ENCODE peak calls at places on chromosomes 12 and 14, in four cellular contexts. Z is MM.1S, O is HepG2, B is left lung. N is an unnamed sample.

GRCh38 chr12:80892597-80893445 is 44.9 kb downstream of the LIN7A start:
- DNase-seq in Z (no peak), B (no peak), O (no peak), N (no peak)

GRCh38 chr12:78698747-78699146 is 165.8 kb upstream of the SYT1 start:
- DNase-seq in O (no peak), Z (no peak), B (no peak), N (peak; percentile 11)

GRCh38 chr12:111361717-111362576 is 6.9 kb downstream of the PHETA1 start:
- DNase-seq in O (peak; percentile 39), Z (no peak), B (peak; percentile 79), N (peak; percentile 61)

GRCh38 chr12:126243814-126244213 is 1178.6 kb downstream of the AACS start:
- DNase-seq in Z (no peak), B (no peak), O (no peak), N (no peak)

GRCh38 chr12:64813733-64814132 is 10.7 kb upstream of the TBC1D30 start:
- DNase-seq in O (no peak), Z (no peak), B (no peak), N (no peak)

GRCh38 chr12:102298022-102298421 is 100.4 kb upstream of the PMCH start:
- DNase-seq in Z (no peak), B (no peak), O (no peak), N (no peak)

GRCh38 chr12:22271036-22271435 is 63.5 kb downstream of the ST8SIA1 start:
- DNase-seq in Z (no peak), O (no peak), B (no peak), N (no peak)

GRCh38 chr12:5499566-5500325 is 67.8 kb downstream of the NTF3 start:
- DNase-seq in B (no peak), Z (no peak), O (no peak), N (no peak)

GRCh38 chr14:64423987-64424386 is 35.8 kb downstream of the MTHFD1 start:
- DNase-seq in O (no peak), Z (no peak), B (no peak), N (no peak)

GRCh38 chr12:32074432-32074831 is 32.2 kb upstream of the BICD1 start:
- DNase-seq in O (no peak), B (no peak), Z (no peak), N (no peak)

GRCh38 chr14:87994974-87995373 is 2.0 kb upstream of the GALC start:
- DNase-seq in B (no peak), Z (no peak), O (peak; percentile 13), N (no peak)

GRCh38 chr12:94057262-94058151 is 90.9 kb upstream of the PLXNC1 start:
- DNase-seq in B (no peak), Z (no peak), O (peak; percentile 86), N (no peak)

GRCh38 chr14:74333909-74334308 is 14.4 kb upstream of the VRTN start:
- DNase-seq in O (no peak), B (no peak), Z (no peak), N (no peak)

GRCh38 chr12:21934173-21934572 is 7.1 kb downstream of the ABCC9 start:
- DNase-seq in Z (no peak), O (no peak), B (no peak), N (no peak)

GRCh38 chr12:127785535-127785934 is 481.4 kb upstream of the TMEM132C start:
- DNase-seq in Z (no peak), O (no peak), B (no peak), N (no peak)

GRCh38 chr12:32535260-32535999 is 136.1 kb downstream of the FGD4 start:
- DNase-seq in O (peak; percentile 33), B (peak; percentile 90), Z (peak; percentile 79), N (peak; percentile 65)

GRCh38 chr14:34172477-34173368 is 221.8 kb upstream of the EGLN3 start:
- DNase-seq in Z (no peak), B (no peak), O (no peak), N (no peak)

GRCh38 chr14:75981426-75981825 is 369 bp downstream of the TGFB3 start:
- DNase-seq in O (peak; percentile 18), B (no peak), Z (peak; percentile 19), N (no peak)

GRCh38 chr12:96223411-96224218 is 29.4 kb downstream of the ELK3 start:
- DNase-seq in O (no peak), B (no peak), Z (no peak), N (no peak)

GRCh38 chr14:96304956-96305355 is 48.9 kb downstream of the BDKRB1 start:
- DNase-seq in B (no peak), O (no peak), Z (no peak), N (peak; percentile 6)

GRCh38 chr12:122190842-122191668 is 8.1 kb downstream of the LRRC43 start:
- DNase-seq in O (peak; percentile 60), B (no peak), Z (peak; percentile 46), N (peak; percentile 86)

GRCh38 chr14:36408388-36408787 is 88.0 kb upstream of the MBIP start:
- DNase-seq in B (no peak), O (no peak), Z (no peak), N (no peak)

DNA sequence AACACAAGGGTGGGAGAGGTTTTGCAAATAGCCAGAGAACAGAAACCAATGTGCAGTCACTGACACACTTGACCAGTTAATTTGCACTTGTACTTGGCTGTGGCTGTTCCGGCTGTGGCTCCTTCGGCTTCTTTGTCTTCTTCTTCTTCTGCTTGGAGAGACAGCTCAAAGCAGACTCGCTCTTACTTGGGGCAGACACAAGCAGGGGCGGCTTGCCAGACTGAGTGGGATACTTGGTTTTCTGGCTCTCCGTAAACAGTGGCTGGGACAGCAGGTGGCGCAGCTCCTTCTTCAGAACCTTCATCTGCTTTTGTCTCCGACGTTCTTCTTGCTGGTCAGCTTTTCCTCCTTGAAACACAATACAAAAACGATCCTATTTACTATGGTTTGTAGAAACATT is 25.0 kb downstream of the OTUB2 start:
- DNase-seq in Z (no peak), B (no peak), O (no peak), N (peak; percentile 38)
- TF ChIP-seq CTCF in Z (no peak), B (no peak), O (peak; percentile 60), N (peak; percentile 26)

DNA sequence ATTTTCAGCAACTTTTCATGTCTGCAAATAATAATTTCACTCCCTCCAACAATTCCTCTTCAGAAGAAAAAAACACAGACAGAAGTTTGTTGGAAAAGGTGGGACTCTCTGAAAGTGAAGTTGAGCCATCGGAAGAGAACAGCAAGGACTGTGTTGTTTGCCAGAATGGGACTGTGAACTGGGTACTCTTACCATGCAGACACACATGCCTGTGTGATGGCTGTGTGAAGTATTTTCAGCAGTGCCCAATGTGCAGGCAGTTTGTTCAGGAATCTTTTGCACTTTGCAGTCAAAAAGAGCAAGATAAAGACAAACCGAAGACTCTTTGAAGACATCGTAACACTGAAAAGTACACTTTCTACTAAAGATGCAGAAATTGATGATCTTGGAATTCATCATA is 28.3 kb downstream of the CGRRF1 start:
- DNase-seq in Z (no peak), B (no peak), O (peak; percentile 85), N (no peak)
- TF ChIP-seq CTCF in Z (no peak), B (no peak), O (no peak), N (no peak)

GRCh38 chr14:61350871-61351270 is 29.5 kb downstream of the PRKCH start:
- DNase-seq in Z (no peak), B (no peak), O (no peak), N (no peak)

GRCh38 chr14:61357118-61357517 is 35.7 kb downstream of the PRKCH start:
- DNase-seq in O (no peak), B (no peak), Z (no peak), N (no peak)

GRCh38 chr14:61351457-61351856 is 30.1 kb downstream of the PRKCH start:
- DNase-seq in Z (no peak), O (no peak), B (no peak), N (no peak)

GRCh38 chr14:61358812-61359211 is 37.4 kb downstream of the PRKCH start:
- DNase-seq in Z (no peak), O (no peak), B (no peak), N (no peak)

GRCh38 chr14:61355892-61356325 is 34.5 kb downstream of the PRKCH start:
- DNase-seq in Z (no peak), B (no peak), O (peak; percentile 1), N (peak; percentile 85)
- TF ChIP-seq CTCF in Z (no peak), B (no peak), O (no peak), N (no peak)

GRCh38 chr14:53147893-53148292 is 5.2 kb downstream of the DDHD1 start:
- DNase-seq in B (no peak), Z (peak; percentile 25), O (no peak), N (no peak)
- TF ChIP-seq CTCF in B (no peak), Z (no peak), O (no peak), N (no peak)

GRCh38 chr14:68510951-68511726 is 281.7 kb downstream of the ZFP36L1 start:
- DNase-seq in B (no peak), Z (no peak), O (no peak), N (no peak)
- TF ChIP-seq CTCF in B (no peak), Z (no peak), O (no peak), N (no peak)

DNA sequence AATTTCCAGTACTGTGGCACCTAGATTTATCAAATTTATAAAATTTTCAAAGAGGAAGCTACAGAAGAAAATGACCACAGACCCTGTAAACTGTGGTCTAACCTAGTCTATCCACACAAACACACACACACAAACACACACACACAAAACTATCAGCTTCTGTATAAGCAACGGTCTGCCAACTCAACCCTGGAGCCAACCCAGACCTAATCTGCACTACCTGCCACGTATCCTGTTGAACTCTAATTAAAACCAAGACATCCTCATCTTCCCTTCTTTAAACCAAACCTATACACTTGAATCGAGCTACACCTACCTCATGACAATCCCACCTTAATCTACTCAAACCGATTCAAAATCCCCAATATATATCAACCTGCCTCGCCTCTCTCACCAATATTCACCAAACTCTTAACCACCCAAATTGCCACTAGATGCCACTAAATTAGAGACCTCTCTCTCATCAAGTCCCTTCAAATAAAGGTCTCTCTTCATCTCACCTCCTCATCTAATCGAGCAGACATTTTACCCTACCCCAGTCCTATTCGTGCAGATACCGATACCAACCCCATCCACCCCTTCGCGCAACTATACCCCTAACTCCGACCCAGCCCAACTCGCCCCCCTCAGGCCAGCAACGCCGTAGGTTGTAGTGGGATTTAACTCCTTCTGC is 807 bp downstream of the ACIN1 start:
- DNase-seq in Z (no peak), O (no peak), B (no peak), N (no peak)
- TF ChIP-seq CTCF in Z (peak; percentile 18), O (peak; percentile 77), B (no peak), N (no peak)

GRCh38 chr12:27257104-27257848 is 13.2 kb downstream of the STK38L start:
- DNase-seq in B (no peak), Z (no peak), O (no peak), N (no peak)

GRCh38 chr12:27260746-27261145 is 16.7 kb downstream of the STK38L start:
- DNase-seq in Z (no peak), O (no peak), B (no peak), N (no peak)

DNA sequence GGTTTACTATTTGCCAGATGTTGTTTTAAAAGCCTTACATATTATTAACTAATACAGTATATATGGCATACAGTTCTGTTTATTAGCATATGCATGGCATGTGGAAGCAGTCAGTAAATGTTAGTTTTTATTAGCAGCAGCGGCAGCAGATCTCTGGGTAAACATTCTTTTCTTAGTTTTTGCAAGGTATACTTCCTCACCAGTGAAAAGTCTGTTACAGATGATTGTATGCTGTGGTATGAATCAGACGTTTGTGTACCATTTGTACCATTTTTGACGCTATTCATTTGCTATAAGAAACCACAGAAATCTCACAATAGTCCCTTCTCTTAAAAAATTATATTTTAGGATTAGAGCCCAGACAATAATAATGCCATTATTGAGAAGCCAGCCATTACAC is 17.8 kb downstream of the STK38L start:
- DNase-seq in Z (no peak), O (no peak), B (no peak), N (no peak)
- TF ChIP-seq CTCF in Z (no peak), O (no peak), B (no peak), N (no peak)